ENCODE peak calls at places on chromosomes 11 and 22, in four cellular contexts. One of them, this sample, is unnamed. For H3K4me1, the result is how much of the 10 kb centered on the place peaks cover.

GRCh38 chr11:44031549-44031948 is 16.2 kb upstream of the ACCSL start:
- DNase-seq in cardiac muscle cell: no peak
- DNase-seq in CD8-positive, alpha-beta T cell: no peak
- DNase-seq in psoas muscle: no peak
- DNase-seq in this sample: no peak

GRCh38 chr11:33692013-33692504 is 8.6 kb downstream of the C11orf91 start:
- DNase-seq in cardiac muscle cell: no peak
- DNase-seq in CD8-positive, alpha-beta T cell: no peak
- DNase-seq in psoas muscle: peak
- DNase-seq in this sample: peak

GRCh38 chr11:70952171-70952570 is 300.2 kb downstream of the SHANK2 start:
- DNase-seq in cardiac muscle cell: no peak
- DNase-seq in CD8-positive, alpha-beta T cell: no peak
- DNase-seq in psoas muscle: no peak
- DNase-seq in this sample: no peak

GRCh38 chr11:90229791-90230190 is 6.9 kb upstream of the CHORDC1 start:
- DNase-seq in cardiac muscle cell: no peak
- DNase-seq in CD8-positive, alpha-beta T cell: no peak
- DNase-seq in psoas muscle: no peak
- DNase-seq in this sample: no peak

GRCh38 chr22:48428556-48429371 is 1398.9 kb downstream of the BRD1 start:
- DNase-seq in cardiac muscle cell: no peak
- DNase-seq in CD8-positive, alpha-beta T cell: no peak
- DNase-seq in psoas muscle: no peak
- DNase-seq in this sample: peak

GRCh38 chr11:93849751-93850584 is 450 bp downstream of the VSTM5 start:
- DNase-seq in cardiac muscle cell: peak
- DNase-seq in CD8-positive, alpha-beta T cell: no peak
- DNase-seq in psoas muscle: peak
- DNase-seq in this sample: no peak

GRCh38 chr11:86669424-86669823 is 3.0 kb downstream of the ME3 start:
- DNase-seq in cardiac muscle cell: no peak
- DNase-seq in CD8-positive, alpha-beta T cell: no peak
- DNase-seq in psoas muscle: no peak
- DNase-seq in this sample: no peak

GRCh38 chr11:131973017-131973416 is 602.6 kb downstream of the NTM start:
- DNase-seq in cardiac muscle cell: no peak
- DNase-seq in CD8-positive, alpha-beta T cell: no peak
- DNase-seq in psoas muscle: no peak
- DNase-seq in this sample: no peak

GRCh38 chr22:37196539-37197450 is 8.7 kb upstream of the C1QTNF6 start:
- DNase-seq in cardiac muscle cell: peak
- DNase-seq in CD8-positive, alpha-beta T cell: no peak
- DNase-seq in psoas muscle: peak
- DNase-seq in this sample: no peak

GRCh38 chr11:37394236-37394870 is 796.3 kb upstream of the RAG2 start:
- DNase-seq in cardiac muscle cell: no peak
- DNase-seq in CD8-positive, alpha-beta T cell: no peak
- DNase-seq in psoas muscle: no peak
- DNase-seq in this sample: no peak

GRCh38 chr11:18736590-18737148 is 10.7 kb upstream of the IGSF22 start:
- DNase-seq in cardiac muscle cell: no peak
- DNase-seq in CD8-positive, alpha-beta T cell: no peak
- DNase-seq in psoas muscle: no peak
- DNase-seq in this sample: no peak

GRCh38 chr11:41446566-41446965 is 12.9 kb downstream of the LRRC4C start:
- DNase-seq in cardiac muscle cell: no peak
- DNase-seq in CD8-positive, alpha-beta T cell: no peak
- DNase-seq in psoas muscle: no peak
- DNase-seq in this sample: no peak

GRCh38 chr11:73249858-73250773 is 22.0 kb upstream of the P2RY6 start:
- DNase-seq in cardiac muscle cell: no peak
- DNase-seq in CD8-positive, alpha-beta T cell: no peak
- DNase-seq in psoas muscle: no peak
- DNase-seq in this sample: no peak

GRCh38 chr11:827861-828167 is at the start of gene CRACR2B:
- DNase-seq in cardiac muscle cell: no peak
- DNase-seq in CD8-positive, alpha-beta T cell: no peak
- DNase-seq in psoas muscle: no peak
- DNase-seq in this sample: no peak

GRCh38 chr22:11253000-11253511 is 4274.9 kb upstream of the OR11H1 start:
- DNase-seq in cardiac muscle cell: no peak
- DNase-seq in CD8-positive, alpha-beta T cell: no peak
- DNase-seq in psoas muscle: peak
- DNase-seq in this sample: no peak

GRCh38 chr11:45332486-45332934 is 46.4 kb upstream of the SYT13 start:
- DNase-seq in cardiac muscle cell: peak
- DNase-seq in CD8-positive, alpha-beta T cell: peak
- DNase-seq in psoas muscle: no peak
- DNase-seq in this sample: peak

GRCh38 chr22:50710886-50711285 is 27.1 kb upstream of the ACR start:
- DNase-seq in cardiac muscle cell: no peak
- DNase-seq in CD8-positive, alpha-beta T cell: no peak
- DNase-seq in psoas muscle: no peak
- DNase-seq in this sample: no peak

GRCh38 chr11:21814169-21814568 is 378.7 kb upstream of the ANO5 start:
- DNase-seq in cardiac muscle cell: no peak
- DNase-seq in CD8-positive, alpha-beta T cell: no peak
- DNase-seq in psoas muscle: no peak
- DNase-seq in this sample: no peak

DNA sequence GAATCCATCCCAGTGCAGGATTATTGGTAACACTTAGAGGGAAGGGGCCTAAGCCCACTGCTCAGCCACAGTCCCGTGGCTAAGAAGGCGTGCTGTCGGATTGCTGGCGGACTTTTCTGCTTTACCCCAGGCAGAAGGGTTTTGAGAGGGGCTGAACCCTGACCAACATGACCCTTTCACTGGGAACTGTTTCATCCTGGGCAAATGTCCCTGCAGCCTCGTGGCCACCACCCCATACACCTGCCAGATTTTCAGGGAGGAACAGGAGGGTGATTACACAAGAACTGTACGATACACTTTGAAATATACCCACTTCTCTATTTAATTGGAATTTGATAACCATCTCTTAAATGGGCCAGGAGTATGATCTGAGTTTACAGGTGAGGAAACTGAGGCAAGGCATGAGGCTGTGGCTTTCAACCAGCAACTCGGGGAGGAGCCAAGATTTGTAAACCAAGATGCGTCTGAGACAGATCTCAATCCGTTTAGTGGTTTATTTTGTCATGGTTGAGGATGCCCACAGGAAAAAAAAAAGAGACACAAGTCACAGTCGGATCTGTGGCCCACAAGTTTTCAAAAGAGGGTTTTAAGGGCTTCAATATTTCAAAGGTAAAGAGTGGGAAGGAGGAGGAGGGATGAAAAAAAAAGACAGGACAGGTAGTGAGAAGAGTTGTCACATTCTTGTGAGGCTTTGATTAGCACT is 6.1 kb upstream of the APOL3 start:
- DNase-seq in cardiac muscle cell: no peak
- DNase-seq in CD8-positive, alpha-beta T cell: no peak
- DNase-seq in psoas muscle: no peak
- DNase-seq in this sample: no peak
- H3K4me1 ChIP-seq in cardiac muscle cell: under half
- H3K4me1 ChIP-seq in CD8-positive, alpha-beta T cell: half or more
- H3K4me1 ChIP-seq in psoas muscle: under half
- H3K4me1 ChIP-seq in this sample: under half

DNA sequence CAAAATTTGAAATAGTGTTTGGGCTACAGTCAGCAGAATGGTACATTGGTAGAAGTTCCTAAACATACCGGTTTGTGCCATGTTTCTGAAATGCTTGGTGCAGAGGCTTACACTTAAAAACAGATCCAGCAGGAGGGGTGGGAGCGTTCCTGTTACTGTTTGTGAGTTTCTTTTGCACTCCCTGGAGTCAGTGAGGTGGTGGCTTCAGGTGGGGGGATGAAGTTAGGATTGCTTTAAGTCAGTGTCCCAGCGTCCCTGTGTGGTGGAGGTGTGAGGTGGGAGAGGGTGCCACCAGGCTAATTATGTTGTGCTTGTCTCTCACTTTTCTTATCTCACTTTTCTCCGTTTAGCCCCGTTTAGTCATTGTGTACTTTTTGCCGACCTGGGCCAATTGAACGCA is 9.7 kb downstream of the TNRC6B start:
- DNase-seq in cardiac muscle cell: no peak
- DNase-seq in CD8-positive, alpha-beta T cell: no peak
- DNase-seq in psoas muscle: no peak
- DNase-seq in this sample: no peak
- H3K4me1 ChIP-seq in cardiac muscle cell: half or more
- H3K4me1 ChIP-seq in CD8-positive, alpha-beta T cell: half or more
- H3K4me1 ChIP-seq in psoas muscle: half or more
- H3K4me1 ChIP-seq in this sample: under half

GRCh38 chr11:12226093-12226492 is 115.7 kb downstream of the MICAL2 start:
- DNase-seq in cardiac muscle cell: no peak
- DNase-seq in CD8-positive, alpha-beta T cell: no peak
- DNase-seq in psoas muscle: no peak
- DNase-seq in this sample: no peak
- H3K4me1 ChIP-seq in cardiac muscle cell: under half
- H3K4me1 ChIP-seq in CD8-positive, alpha-beta T cell: under half
- H3K4me1 ChIP-seq in psoas muscle: under half
- H3K4me1 ChIP-seq in this sample: under half

GRCh38 chr11:35183526-35183925 is 44.6 kb downstream of the CD44 start:
- DNase-seq in cardiac muscle cell: no peak
- DNase-seq in CD8-positive, alpha-beta T cell: no peak
- DNase-seq in psoas muscle: no peak
- DNase-seq in this sample: no peak
- H3K4me1 ChIP-seq in cardiac muscle cell: under half
- H3K4me1 ChIP-seq in CD8-positive, alpha-beta T cell: half or more
- H3K4me1 ChIP-seq in psoas muscle: under half
- H3K4me1 ChIP-seq in this sample: under half

DNA sequence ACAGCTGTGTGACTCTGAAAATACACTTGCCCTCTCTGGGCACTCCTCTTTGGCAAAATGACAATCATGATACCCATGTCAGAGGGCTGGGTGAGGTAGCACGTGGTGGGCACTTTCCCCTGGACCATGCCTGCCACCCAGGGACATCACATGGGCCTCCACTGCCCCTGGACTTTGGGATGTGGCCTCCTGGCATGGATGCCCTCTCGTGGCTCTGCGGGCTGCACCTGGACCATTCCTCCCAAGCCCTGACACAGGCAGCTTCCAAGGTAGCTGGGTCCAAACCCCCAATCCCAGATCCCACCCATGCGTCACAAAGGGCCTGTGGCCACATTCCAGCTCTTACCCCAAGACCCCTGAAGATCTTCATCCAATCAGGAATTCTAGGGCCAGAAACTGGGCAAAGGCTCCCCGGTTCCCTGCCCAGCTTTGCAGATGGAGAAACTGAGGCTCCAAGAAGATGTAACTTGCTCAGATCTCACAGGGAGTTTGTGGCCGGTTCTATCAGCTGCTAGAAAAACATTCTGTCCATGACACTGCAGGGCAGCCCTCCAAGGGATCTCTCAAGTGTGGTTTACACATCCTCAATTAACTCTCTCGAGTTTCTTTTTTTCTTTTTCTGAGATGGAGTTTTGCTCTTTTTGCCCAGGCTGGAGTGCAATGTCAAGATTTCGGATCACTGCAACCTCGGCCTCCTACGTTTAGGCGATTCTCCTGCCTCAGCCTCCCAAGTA is 35.4 kb upstream of the CYB5R3 start:
- DNase-seq in cardiac muscle cell: no peak
- DNase-seq in CD8-positive, alpha-beta T cell: no peak
- DNase-seq in psoas muscle: no peak
- DNase-seq in this sample: no peak
- H3K4me1 ChIP-seq in cardiac muscle cell: under half
- H3K4me1 ChIP-seq in CD8-positive, alpha-beta T cell: under half
- H3K4me1 ChIP-seq in psoas muscle: half or more
- H3K4me1 ChIP-seq in this sample: under half

DNA sequence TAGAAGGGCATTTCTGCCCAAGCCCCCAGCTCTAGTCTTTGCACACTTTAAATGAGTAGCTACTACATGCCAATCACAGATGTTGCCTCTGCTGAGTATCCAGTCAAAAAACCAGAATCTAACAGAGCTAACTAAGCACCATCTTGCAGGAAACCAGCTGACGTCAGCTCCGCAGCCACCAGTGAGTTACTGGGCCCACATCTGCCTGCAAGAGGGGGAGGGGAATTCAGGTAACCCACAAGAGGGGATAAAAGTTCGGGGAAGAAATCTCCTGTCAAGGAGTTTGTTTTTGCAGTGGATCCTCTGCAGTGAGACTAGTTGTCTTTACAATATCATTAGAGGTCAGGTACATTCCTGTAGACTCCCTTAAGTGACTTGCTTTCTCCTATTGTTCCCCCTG is 9.2 kb downstream of the CD44 start:
- DNase-seq in cardiac muscle cell: no peak
- DNase-seq in CD8-positive, alpha-beta T cell: no peak
- DNase-seq in psoas muscle: no peak
- DNase-seq in this sample: no peak
- H3K4me1 ChIP-seq in cardiac muscle cell: under half
- H3K4me1 ChIP-seq in CD8-positive, alpha-beta T cell: half or more
- H3K4me1 ChIP-seq in psoas muscle: under half
- H3K4me1 ChIP-seq in this sample: half or more

GRCh38 chr11:8065031-8065430 is 16.0 kb upstream of the TUB start:
- DNase-seq in cardiac muscle cell: no peak
- DNase-seq in CD8-positive, alpha-beta T cell: no peak
- DNase-seq in psoas muscle: no peak
- DNase-seq in this sample: no peak

GRCh38 chr11:8061555-8062428 is 19.2 kb upstream of the TUB start:
- DNase-seq in cardiac muscle cell: no peak
- DNase-seq in CD8-positive, alpha-beta T cell: no peak
- DNase-seq in psoas muscle: no peak
- DNase-seq in this sample: no peak

GRCh38 chr11:8062781-8063257 is 18.2 kb upstream of the TUB start:
- DNase-seq in cardiac muscle cell: no peak
- DNase-seq in CD8-positive, alpha-beta T cell: no peak
- DNase-seq in psoas muscle: no peak
- DNase-seq in this sample: no peak

GRCh38 chr11:8060801-8061554 is 20.0 kb upstream of the TUB start:
- DNase-seq in cardiac muscle cell: no peak
- DNase-seq in CD8-positive, alpha-beta T cell: no peak
- DNase-seq in psoas muscle: no peak
- DNase-seq in this sample: no peak

DNA sequence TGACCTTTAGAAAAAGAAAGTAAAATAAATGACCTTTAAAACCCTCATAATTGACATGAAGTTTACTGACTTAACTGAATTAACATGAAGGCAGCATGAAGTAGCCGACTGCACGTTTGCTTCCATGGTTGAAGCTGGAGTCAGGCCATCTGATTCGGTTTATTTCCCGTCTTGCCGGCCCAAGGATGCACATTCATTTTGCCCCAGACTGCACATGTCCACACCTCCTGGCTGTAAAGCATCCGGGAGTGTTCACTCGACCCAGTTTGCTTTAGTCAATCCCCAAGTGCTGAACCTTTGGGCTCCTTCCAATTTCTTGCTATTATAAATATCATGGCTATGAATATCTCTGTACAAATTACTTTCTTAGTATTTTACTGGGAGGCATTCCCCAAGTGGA is 17.7 kb upstream of the TUB start:
- DNase-seq in cardiac muscle cell: no peak
- DNase-seq in CD8-positive, alpha-beta T cell: no peak
- DNase-seq in psoas muscle: peak
- DNase-seq in this sample: no peak
- H3K4me1 ChIP-seq in cardiac muscle cell: under half
- H3K4me1 ChIP-seq in CD8-positive, alpha-beta T cell: under half
- H3K4me1 ChIP-seq in psoas muscle: under half
- H3K4me1 ChIP-seq in this sample: under half

DNA sequence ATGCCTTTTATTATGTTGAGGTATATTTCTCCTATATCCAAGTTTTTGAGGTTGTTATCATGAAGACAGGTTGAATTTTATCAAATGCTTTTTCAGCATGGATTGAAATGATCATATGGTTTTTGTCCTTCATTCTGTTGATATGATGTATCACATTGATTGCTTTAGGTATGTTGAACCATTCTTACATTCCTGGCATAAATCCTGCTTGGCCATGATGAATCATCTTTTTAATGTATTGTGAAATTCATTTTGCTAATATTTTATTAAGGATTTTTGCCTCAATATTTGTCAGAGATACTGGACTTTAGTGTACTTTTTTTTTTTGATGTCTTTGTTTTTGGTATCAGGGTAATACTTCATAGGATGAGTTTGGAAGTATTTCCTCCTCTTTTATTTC is 283.8 kb upstream of the C11orf87 start:
- DNase-seq in cardiac muscle cell: no peak
- DNase-seq in CD8-positive, alpha-beta T cell: no peak
- DNase-seq in psoas muscle: no peak
- DNase-seq in this sample: no peak
- H3K4me1 ChIP-seq in cardiac muscle cell: under half
- H3K4me1 ChIP-seq in CD8-positive, alpha-beta T cell: under half
- H3K4me1 ChIP-seq in psoas muscle: under half
- H3K4me1 ChIP-seq in this sample: under half

This sample was measured in SJSA1.